ENCODE peak calls at places on chromosomes 1 and 21, in eight cellular contexts. K is NCI-H748 treated with DMSO at 0.1 percent for 48 hours, F is tibial nerve, S is anterior cingulate cortex, I is dorsolateral prefrontal cortex, H is left lung, J is activated T-helper 1 cell treated with Interleukin-2 at 50 U/mL for 16 hours, R is lower leg skin. M is an unnamed sample.

GRCh38 chr1:100775483-100775882 is 55.9 kb downstream of the VCAM1 start:
- DNase-seq in F (no peak), H (no peak), K (no peak), J (no peak), R (no peak), S (no peak), I (no peak), M (no peak)

GRCh38 chr1:206911064-206911663 is 10.6 kb downstream of the FCMR start:
- DNase-seq in S (no peak), H (no peak), I (peak), F (no peak), K (peak), J (no peak), R (no peak), M (no peak)

GRCh38 chr21:27812279-27812678 is 845.4 kb upstream of the ADAMTS5 start:
- DNase-seq in R (no peak), K (no peak), F (no peak), I (no peak), S (no peak), J (no peak), H (no peak), M (no peak)

GRCh38 chr1:193850745-193851144 is 664.3 kb upstream of the B3GALT2 start:
- DNase-seq in H (no peak), J (no peak), R (no peak), S (no peak), K (peak), I (no peak), F (no peak), M (no peak)

GRCh38 chr21:26840206-26840605 is 5.0 kb downstream of the ADAMTS1 start:
- DNase-seq in F (no peak), H (no peak), I (no peak), R (no peak), J (no peak), S (no peak), K (no peak), M (no peak)

GRCh38 chr1:16067127-16067768 is 6.2 kb downstream of the FAM131C start:
- DNase-seq in S (no peak), K (no peak), J (no peak), I (peak), H (no peak), R (no peak), F (no peak), M (no peak)

GRCh38 chr1:218397752-218398339 is 52.7 kb downstream of the TGFB2 start:
- DNase-seq in R (no peak), H (no peak), F (no peak), J (no peak), K (no peak), S (no peak), I (no peak), M (no peak)

GRCh38 chr1:99004270-99005141 is at the start of gene PLPPR5:
- DNase-seq in F (no peak), I (peak), K (no peak), R (peak), H (no peak), J (no peak), S (peak), M (no peak)

GRCh38 chr1:101781437-101781836 is 215.3 kb downstream of the OLFM3 start:
- DNase-seq in R (no peak), J (no peak), F (no peak), I (no peak), K (peak), H (peak), S (no peak), M (no peak)

GRCh38 chr21:33334191-33334590 is 9.4 kb downstream of the IFNAR1 start:
- DNase-seq in S (no peak), R (no peak), I (no peak), F (no peak), J (no peak), K (no peak), H (no peak), M (no peak)

GRCh38 chr1:212612251-212612961 is 3.8 kb downstream of the ATF3 start:
- DNase-seq in H (no peak), K (no peak), J (no peak), S (no peak), R (no peak), I (no peak), F (no peak), M (no peak)

GRCh38 chr21:28089599-28090421 is 902.9 kb downstream of the LTN1 start:
- DNase-seq in J (no peak), K (no peak), F (no peak), I (no peak), H (no peak), R (no peak), S (no peak), M (no peak)

GRCh38 chr1:25477448-25478034 is 46.8 kb downstream of the MACO1 start:
- DNase-seq in J (no peak), I (no peak), K (no peak), R (no peak), F (no peak), S (no peak), H (no peak), M (no peak)

GRCh38 chr1:69081671-69082070 is 486.1 kb upstream of the LRRC7 start:
- DNase-seq in F (no peak), K (no peak), H (no peak), J (no peak), I (no peak), R (no peak), S (no peak), M (no peak)

GRCh38 chr1:56908619-56909340 is 54.2 kb downstream of the C8A start:
- DNase-seq in R (no peak), F (no peak), K (no peak), J (no peak), H (no peak), I (no peak), S (no peak), M (no peak)

GRCh38 chr1:231807498-231807897 is 180.9 kb downstream of the DISC1 start:
- DNase-seq in R (no peak), K (no peak), H (no peak), F (no peak), I (no peak), S (no peak), J (no peak), M (no peak)

GRCh38 chr1:25020851-25021585 is 90.9 kb upstream of the RUNX3 start:
- DNase-seq in R (no peak), S (no peak), F (no peak), I (no peak), H (no peak), K (no peak), J (no peak), M (no peak)

GRCh38 chr1:27503961-27504587 is 14.1 kb upstream of the WASF2 start:
- DNase-seq in F (no peak), S (no peak), J (no peak), K (no peak), R (no peak), I (no peak), H (no peak), M (no peak)

GRCh38 chr1:93828437-93828756 is 50.6 kb downstream of the DNTTIP2 start:
- DNase-seq in H (no peak), I (no peak), F (no peak), J (no peak), S (no peak), K (no peak), R (no peak), M (no peak)

GRCh38 chr1:29984107-29984506 is 739.3 kb downstream of the MATN1 start:
- DNase-seq in R (peak), F (no peak), S (no peak), J (no peak), I (no peak), H (no peak), K (no peak), M (no peak)

GRCh38 chr1:161298116-161298515 is 11.7 kb downstream of the MPZ start:
- DNase-seq in J (no peak), I (no peak), F (no peak), K (no peak), S (no peak), R (no peak), H (no peak), M (no peak)

GRCh38 chr1:43885311-43885801 is 48.2 kb upstream of the ARTN start:
- DNase-seq in H (no peak), F (no peak), J (no peak), R (no peak), S (no peak), K (peak), I (no peak), M (no peak)

GRCh38 chr1:196372896-196373536 is 235.2 kb downstream of the KCNT2 start:
- DNase-seq in H (no peak), K (no peak), R (no peak), I (no peak), S (no peak), J (no peak), F (no peak), M (no peak)

GRCh38 chr1:98962156-98962555 is 42.5 kb downstream of the PLPPR5 start:
- DNase-seq in S (no peak), H (no peak), J (no peak), R (no peak), K (no peak), I (no peak), F (no peak), M (no peak)

GRCh38 chr1:10939654-10940450 is 72.6 kb upstream of the TARDBP start:
- DNase-seq in S (no peak), F (no peak), H (no peak), R (no peak), K (no peak), J (no peak), I (no peak), M (no peak)

GRCh38 chr1:174713796-174714195 is 266.0 kb downstream of the GPR52 start:
- DNase-seq in I (no peak), R (no peak), S (no peak), K (no peak), H (no peak), J (no peak), F (no peak), M (no peak)

GRCh38 chr1:3170566-3171453 is 101.8 kb downstream of the PRDM16 start:
- DNase-seq in F (peak), R (peak), I (peak), H (peak), J (no peak), S (peak), K (no peak), M (no peak)

GRCh38 chr1:2045468-2046224 is 4.6 kb upstream of the PRKCZ start:
- DNase-seq in H (no peak), F (no peak), J (no peak), S (no peak), R (no peak), K (no peak), I (no peak), M (no peak)

GRCh38 chr1:159370855-159371254 is 61.1 kb upstream of the OR10J4 start:
- DNase-seq in K (no peak), F (no peak), R (no peak), J (no peak), S (no peak), I (no peak), H (no peak), M (no peak)

M was measured in central memory CD8-positive, alpha-beta T cell.